ENCODE peak calls at places on chromosomes 13 and 19, in four cellular contexts. C, E, S and X are unnamed samples.

GRCh38 chr19:16168465-16169081 is 4.8 kb downstream of the CIB3 start:
- DNase-seq in C (peak; percentile 51), E (no peak), S (no peak), X (no peak)

GRCh38 chr19:46697142-46697960 is 19.6 kb downstream of the PRKD2 start:
- DNase-seq in C (peak; percentile 99), E (peak; percentile 100), S (peak; percentile 99), X (peak; percentile 72)

GRCh38 chr19:17718467-17718987 is 753 bp upstream of the MAP1S start:
- DNase-seq in C (no peak), E (no peak), S (no peak), X (no peak)

GRCh38 chr19:31529121-31529520 is 179.9 kb upstream of the TSHZ3 start:
- DNase-seq in C (no peak), E (no peak), S (peak; percentile 17), X (no peak)

GRCh38 chr13:98033277-98034247 is 80.1 kb downstream of the IPO5 start:
- DNase-seq in C (no peak), E (peak; percentile 20), S (no peak), X (peak; percentile 39)

GRCh38 chr19:4077800-4078683 is 11.3 kb upstream of the ZBTB7A start:
- DNase-seq in C (peak; percentile 63), E (peak; percentile 62), S (no peak), X (no peak)

GRCh38 chr13:30178976-30179375 is 128.4 kb downstream of the KATNAL1 start:
- DNase-seq in C (no peak), E (no peak), S (no peak), X (no peak)

GRCh38 chr13:66665991-66666390 is 564.1 kb downstream of the PCDH9 start:
- DNase-seq in C (no peak), E (peak; percentile 14), S (no peak), X (peak; percentile 46)

GRCh38 chr19:3547301-3547731 is 8.3 kb downstream of the TEKTIP1 start:
- DNase-seq in C (peak; percentile 54), E (peak; percentile 41), S (no peak), X (peak; percentile 79)

GRCh38 chr19:2408247-2408646 is 19.1 kb downstream of the TIMM13 start:
- DNase-seq in C (no peak), E (no peak), S (no peak), X (no peak)

GRCh38 chr13:20408181-20408580 is 117.5 kb downstream of the CRYL1 start:
- DNase-seq in C (no peak), E (no peak), S (no peak), X (no peak)

GRCh38 chr19:58476498-58477015 is 405 bp downstream of the ZNF446 start:
- DNase-seq in C (peak; percentile 59), E (no peak), S (no peak), X (peak; percentile 73)

GRCh38 chr19:14599548-14600147 is 16.8 kb downstream of the CLEC17A start:
- DNase-seq in C (no peak), E (no peak), S (no peak), X (no peak)

GRCh38 chr13:45781553-45782326 is 69.8 kb downstream of the SIAH3 start:
- DNase-seq in C (no peak), E (no peak), S (no peak), X (peak; percentile 90)

GRCh38 chr19:19382118-19382517 is 23.4 kb upstream of the GATAD2A start:
- DNase-seq in C (peak; percentile 6), E (no peak), S (no peak), X (no peak)

GRCh38 chr13:39306639-39307589 is 268.7 kb downstream of the NHLRC3 start:
- DNase-seq in C (no peak), E (no peak), S (no peak), X (no peak)

GRCh38 chr19:16131648-16132047 is 11.8 kb upstream of the HSH2D start:
- DNase-seq in C (no peak), E (no peak), S (no peak), X (no peak)

GRCh38 chr13:81247711-81248110 is 906.8 kb upstream of the SPRY2 start:
- DNase-seq in C (no peak), E (no peak), S (no peak), X (no peak)
- TF ChIP-seq TEAD4 in C (no peak), E (no peak), S (no peak), X (no peak)

GRCh38 chr13:114164027-114164426 is 15.0 kb upstream of the CFAP97D2 start:
- DNase-seq in C (no peak), E (no peak), S (no peak), X (no peak)
- TF ChIP-seq TEAD4 in C (no peak), E (no peak), S (no peak), X (no peak)

DNA sequence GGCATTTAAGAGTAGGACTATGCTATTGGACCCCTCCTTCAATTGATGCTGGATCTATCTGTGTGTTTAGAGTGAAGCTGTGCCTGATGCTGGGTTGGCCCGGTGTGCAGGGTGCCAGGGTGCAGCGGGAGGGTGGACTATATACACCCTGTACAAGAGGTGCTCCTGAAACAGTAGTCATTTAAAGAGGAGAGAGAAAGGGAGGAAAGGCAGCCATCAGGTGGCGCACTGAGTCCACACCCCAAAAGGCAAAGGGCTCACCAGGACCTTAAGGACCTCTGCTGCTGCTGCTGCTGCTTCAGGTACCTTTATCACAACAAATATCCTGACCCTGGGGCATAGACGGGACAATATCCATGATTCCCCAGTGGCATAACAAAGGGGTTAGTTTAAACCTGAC is 39.4 kb downstream of the ZNF136 start:
- DNase-seq in C (no peak), E (peak; percentile 72), S (peak; percentile 51), X (no peak)
- TF ChIP-seq TEAD4 in C (no peak), E (no peak), S (no peak), X (no peak)

DNA sequence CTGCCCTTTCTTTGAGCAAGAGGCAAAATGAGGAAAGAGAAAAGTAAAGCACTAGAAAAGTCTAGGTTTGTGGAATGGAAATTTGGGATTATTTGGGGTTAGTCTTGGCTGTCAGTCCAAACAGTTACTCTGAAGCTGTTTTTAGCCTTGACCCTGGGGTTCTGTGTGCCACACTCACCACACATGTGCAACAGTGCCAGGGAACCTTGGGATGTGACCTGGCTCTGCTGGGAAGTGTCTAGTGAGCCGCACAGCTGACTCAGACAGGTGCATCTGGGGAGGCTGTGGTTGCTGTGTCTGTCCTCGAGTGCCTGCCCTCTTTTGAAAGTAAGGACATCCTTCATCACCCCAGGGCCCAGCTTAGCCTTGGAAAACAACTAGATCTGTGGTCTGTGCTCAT is 15.8 kb downstream of the MICOS13 start:
- DNase-seq in C (no peak), E (no peak), S (no peak), X (no peak)
- TF ChIP-seq TEAD4 in C (no peak), E (no peak), S (no peak), X (no peak)

GRCh38 chr13:28492527-28493367 is 2.2 kb downstream of the FLT1 start:
- DNase-seq in C (no peak), E (no peak), S (no peak), X (no peak)
- TF ChIP-seq TEAD4 in C (no peak), E (no peak), S (no peak), X (no peak)

GRCh38 chr19:6587998-6588507 is 2.9 kb downstream of the CD70 start:
- DNase-seq in C (peak; percentile 18), E (no peak), S (peak; percentile 45), X (no peak)
- TF ChIP-seq TEAD4 in C (no peak), E (no peak), S (no peak), X (no peak)

GRCh38 chr13:25874064-25874737 is 177.6 kb downstream of the SHISA2 start:
- DNase-seq in C (no peak), E (no peak), S (no peak), X (no peak)

GRCh38 chr13:25872871-25873607 is 178.8 kb downstream of the SHISA2 start:
- DNase-seq in C (no peak), E (no peak), S (no peak), X (no peak)

GRCh38 chr13:25879466-25879865 is 172.3 kb downstream of the SHISA2 start:
- DNase-seq in C (no peak), E (no peak), S (no peak), X (no peak)

GRCh38 chr13:25874907-25875306 is 176.9 kb downstream of the SHISA2 start:
- DNase-seq in C (no peak), E (no peak), S (no peak), X (no peak)

GRCh38 chr13:25876256-25876655 is 175.6 kb downstream of the SHISA2 start:
- DNase-seq in C (no peak), E (no peak), S (no peak), X (no peak)
- TF ChIP-seq TEAD4 in C (no peak), E (no peak), S (no peak), X (no peak)

GRCh38 chr13:113170503-113170902 is 12.1 kb downstream of the PROZ start:
- DNase-seq in C (no peak), E (no peak), S (no peak), X (no peak)
- TF ChIP-seq TEAD4 in C (no peak), E (no peak), S (no peak), X (no peak)